ENCODE peak calls at places on chromosome 12, in eight cellular contexts. One of them, this sample, is unnamed.

GRCh38 chr12:117118838-117119591 is 19.8 kb upstream of the TESC start:
- DNase-seq in B cell: no peak
- DNase-seq in stimulated activated CD8-positive, alpha-beta memory T cell treated with anti-CD3 and anti-CD28 coated beads, Interleukin-4, amount 100 ng/mL, for 48 hours: no peak
- DNase-seq in GM10248: no peak
- DNase-seq in pulmonary artery endothelial cell: no peak
- DNase-seq in GM18507: no peak
- DNase-seq in pons: no peak
- DNase-seq in EH: no peak
- DNase-seq in this sample: no peak

GRCh38 chr12:57488397-57489156 is 709 bp downstream of the MARS1 start:
- DNase-seq in B cell: no peak
- DNase-seq in GM10248: no peak
- DNase-seq in stimulated activated CD8-positive, alpha-beta memory T cell treated with anti-CD3 and anti-CD28 coated beads, Interleukin-4, amount 100 ng/mL, for 48 hours: no peak
- DNase-seq in pons: no peak
- DNase-seq in GM18507: no peak
- DNase-seq in EH: peak
- DNase-seq in pulmonary artery endothelial cell: no peak
- DNase-seq in this sample: no peak

GRCh38 chr12:129934977-129935376 is 31.2 kb upstream of the TMEM132D start:
- DNase-seq in EH: no peak
- DNase-seq in GM18507: no peak
- DNase-seq in GM10248: no peak
- DNase-seq in stimulated activated CD8-positive, alpha-beta memory T cell treated with anti-CD3 and anti-CD28 coated beads, Interleukin-4, amount 100 ng/mL, for 48 hours: no peak
- DNase-seq in pons: no peak
- DNase-seq in B cell: no peak
- DNase-seq in pulmonary artery endothelial cell: no peak
- DNase-seq in this sample: no peak

GRCh38 chr12:108340037-108340436 is 926 bp upstream of the CMKLR1 start:
- DNase-seq in B cell: no peak
- DNase-seq in GM10248: no peak
- DNase-seq in GM18507: no peak
- DNase-seq in stimulated activated CD8-positive, alpha-beta memory T cell treated with anti-CD3 and anti-CD28 coated beads, Interleukin-4, amount 100 ng/mL, for 48 hours: no peak
- DNase-seq in pons: peak
- DNase-seq in EH: no peak
- DNase-seq in pulmonary artery endothelial cell: no peak
- DNase-seq in this sample: no peak

GRCh38 chr12:5428332-5429221 is 3.3 kb upstream of the NTF3 start:
- DNase-seq in B cell: no peak
- DNase-seq in EH: peak
- DNase-seq in GM18507: no peak
- DNase-seq in pulmonary artery endothelial cell: no peak
- DNase-seq in stimulated activated CD8-positive, alpha-beta memory T cell treated with anti-CD3 and anti-CD28 coated beads, Interleukin-4, amount 100 ng/mL, for 48 hours: no peak
- DNase-seq in GM10248: no peak
- DNase-seq in pons: peak
- DNase-seq in this sample: peak

GRCh38 chr12:89529738-89530137 is 3.9 kb upstream of the POC1B start:
- DNase-seq in GM10248: peak
- DNase-seq in EH: peak
- DNase-seq in pons: peak
- DNase-seq in pulmonary artery endothelial cell: no peak
- DNase-seq in GM18507: no peak
- DNase-seq in stimulated activated CD8-positive, alpha-beta memory T cell treated with anti-CD3 and anti-CD28 coated beads, Interleukin-4, amount 100 ng/mL, for 48 hours: no peak
- DNase-seq in B cell: no peak
- DNase-seq in this sample: peak

GRCh38 chr12:115102450-115102849 is 418.5 kb upstream of the TBX3 start:
- DNase-seq in stimulated activated CD8-positive, alpha-beta memory T cell treated with anti-CD3 and anti-CD28 coated beads, Interleukin-4, amount 100 ng/mL, for 48 hours: no peak
- DNase-seq in pons: no peak
- DNase-seq in pulmonary artery endothelial cell: no peak
- DNase-seq in EH: no peak
- DNase-seq in GM18507: no peak
- DNase-seq in B cell: no peak
- DNase-seq in GM10248: no peak
- DNase-seq in this sample: no peak

GRCh38 chr12:113030875-113031525 is 25.5 kb upstream of the DTX1 start:
- DNase-seq in stimulated activated CD8-positive, alpha-beta memory T cell treated with anti-CD3 and anti-CD28 coated beads, Interleukin-4, amount 100 ng/mL, for 48 hours: no peak
- DNase-seq in pulmonary artery endothelial cell: no peak
- DNase-seq in GM10248: peak
- DNase-seq in B cell: no peak
- DNase-seq in pons: peak
- DNase-seq in EH: peak
- DNase-seq in GM18507: peak
- DNase-seq in this sample: peak

GRCh38 chr12:104694711-104695110 is 238.0 kb downstream of the CHST11 start:
- DNase-seq in GM10248: no peak
- DNase-seq in pons: no peak
- DNase-seq in B cell: no peak
- DNase-seq in stimulated activated CD8-positive, alpha-beta memory T cell treated with anti-CD3 and anti-CD28 coated beads, Interleukin-4, amount 100 ng/mL, for 48 hours: no peak
- DNase-seq in GM18507: no peak
- DNase-seq in EH: no peak
- DNase-seq in pulmonary artery endothelial cell: no peak
- DNase-seq in this sample: no peak

GRCh38 chr12:120012067-120012621 is 23.1 kb downstream of the BICDL1 start:
- DNase-seq in pons: peak
- DNase-seq in stimulated activated CD8-positive, alpha-beta memory T cell treated with anti-CD3 and anti-CD28 coated beads, Interleukin-4, amount 100 ng/mL, for 48 hours: peak
- DNase-seq in pulmonary artery endothelial cell: no peak
- DNase-seq in GM18507: peak
- DNase-seq in EH: peak
- DNase-seq in GM10248: peak
- DNase-seq in B cell: peak
- DNase-seq in this sample: no peak

GRCh38 chr12:15830538-15830937 is 41.4 kb upstream of the EPS8 start:
- DNase-seq in B cell: no peak
- DNase-seq in stimulated activated CD8-positive, alpha-beta memory T cell treated with anti-CD3 and anti-CD28 coated beads, Interleukin-4, amount 100 ng/mL, for 48 hours: no peak
- DNase-seq in GM18507: no peak
- DNase-seq in EH: peak
- DNase-seq in pons: no peak
- DNase-seq in GM10248: no peak
- DNase-seq in pulmonary artery endothelial cell: no peak
- DNase-seq in this sample: no peak

GRCh38 chr12:106672308-106673085 is 89.7 kb downstream of the RFX4 start:
- DNase-seq in pulmonary artery endothelial cell: no peak
- DNase-seq in B cell: no peak
- DNase-seq in GM18507: no peak
- DNase-seq in EH: no peak
- DNase-seq in GM10248: no peak
- DNase-seq in stimulated activated CD8-positive, alpha-beta memory T cell treated with anti-CD3 and anti-CD28 coated beads, Interleukin-4, amount 100 ng/mL, for 48 hours: no peak
- DNase-seq in pons: no peak
- DNase-seq in this sample: no peak

GRCh38 chr12:62409068-62409467 is 57.6 kb upstream of the MON2 start:
- DNase-seq in GM18507: no peak
- DNase-seq in pons: no peak
- DNase-seq in stimulated activated CD8-positive, alpha-beta memory T cell treated with anti-CD3 and anti-CD28 coated beads, Interleukin-4, amount 100 ng/mL, for 48 hours: no peak
- DNase-seq in GM10248: no peak
- DNase-seq in B cell: no peak
- DNase-seq in pulmonary artery endothelial cell: no peak
- DNase-seq in EH: no peak
- DNase-seq in this sample: no peak

GRCh38 chr12:6724409-6724797 is 557 bp downstream of the COPS7A start:
- DNase-seq in pulmonary artery endothelial cell: no peak
- DNase-seq in GM10248: peak
- DNase-seq in EH: peak
- DNase-seq in pons: no peak
- DNase-seq in stimulated activated CD8-positive, alpha-beta memory T cell treated with anti-CD3 and anti-CD28 coated beads, Interleukin-4, amount 100 ng/mL, for 48 hours: peak
- DNase-seq in B cell: no peak
- DNase-seq in GM18507: no peak
- DNase-seq in this sample: peak

GRCh38 chr12:101891462-101891971 is 14.1 kb downstream of the DRAM1 start:
- DNase-seq in EH: peak
- DNase-seq in GM10248: peak
- DNase-seq in stimulated activated CD8-positive, alpha-beta memory T cell treated with anti-CD3 and anti-CD28 coated beads, Interleukin-4, amount 100 ng/mL, for 48 hours: no peak
- DNase-seq in pulmonary artery endothelial cell: peak
- DNase-seq in GM18507: no peak
- DNase-seq in pons: no peak
- DNase-seq in B cell: peak
- DNase-seq in this sample: peak

GRCh38 chr12:39112064-39112463 is 206.7 kb upstream of the CPNE8 start:
- DNase-seq in EH: no peak
- DNase-seq in B cell: no peak
- DNase-seq in pulmonary artery endothelial cell: no peak
- DNase-seq in GM10248: no peak
- DNase-seq in pons: no peak
- DNase-seq in GM18507: no peak
- DNase-seq in stimulated activated CD8-positive, alpha-beta memory T cell treated with anti-CD3 and anti-CD28 coated beads, Interleukin-4, amount 100 ng/mL, for 48 hours: no peak
- DNase-seq in this sample: no peak

GRCh38 chr12:1310684-1311083 is 283.7 kb downstream of the FBXL14 start:
- DNase-seq in GM18507: no peak
- DNase-seq in stimulated activated CD8-positive, alpha-beta memory T cell treated with anti-CD3 and anti-CD28 coated beads, Interleukin-4, amount 100 ng/mL, for 48 hours: no peak
- DNase-seq in EH: no peak
- DNase-seq in pulmonary artery endothelial cell: no peak
- DNase-seq in B cell: no peak
- DNase-seq in GM10248: no peak
- DNase-seq in pons: no peak
- DNase-seq in this sample: no peak

GRCh38 chr12:68406134-68406576 is 74.0 kb upstream of the MDM1 start:
- DNase-seq in stimulated activated CD8-positive, alpha-beta memory T cell treated with anti-CD3 and anti-CD28 coated beads, Interleukin-4, amount 100 ng/mL, for 48 hours: no peak
- DNase-seq in pons: peak
- DNase-seq in GM18507: no peak
- DNase-seq in B cell: no peak
- DNase-seq in pulmonary artery endothelial cell: peak
- DNase-seq in EH: peak
- DNase-seq in GM10248: no peak
- DNase-seq in this sample: peak

GRCh38 chr12:1796515-1797010 is 23.8 kb upstream of the LRTM2 start:
- DNase-seq in stimulated activated CD8-positive, alpha-beta memory T cell treated with anti-CD3 and anti-CD28 coated beads, Interleukin-4, amount 100 ng/mL, for 48 hours: peak
- DNase-seq in GM18507: no peak
- DNase-seq in pons: no peak
- DNase-seq in EH: peak
- DNase-seq in GM10248: peak
- DNase-seq in pulmonary artery endothelial cell: no peak
- DNase-seq in B cell: no peak
- DNase-seq in this sample: peak

GRCh38 chr12:62640910-62641448 is 174.4 kb downstream of the MON2 start:
- DNase-seq in stimulated activated CD8-positive, alpha-beta memory T cell treated with anti-CD3 and anti-CD28 coated beads, Interleukin-4, amount 100 ng/mL, for 48 hours: peak
- DNase-seq in GM18507: peak
- DNase-seq in pons: no peak
- DNase-seq in EH: peak
- DNase-seq in GM10248: peak
- DNase-seq in pulmonary artery endothelial cell: peak
- DNase-seq in B cell: no peak
- DNase-seq in this sample: no peak

GRCh38 chr12:88579572-88579940 is 715 bp downstream of the KITLG start:
- DNase-seq in B cell: no peak
- DNase-seq in pulmonary artery endothelial cell: no peak
- DNase-seq in EH: no peak
- DNase-seq in GM18507: no peak
- DNase-seq in pons: no peak
- DNase-seq in stimulated activated CD8-positive, alpha-beta memory T cell treated with anti-CD3 and anti-CD28 coated beads, Interleukin-4, amount 100 ng/mL, for 48 hours: no peak
- DNase-seq in GM10248: peak
- DNase-seq in this sample: no peak

GRCh38 chr12:16606201-16606849 is 363 bp upstream of the LMO3 start:
- DNase-seq in pons: peak
- DNase-seq in stimulated activated CD8-positive, alpha-beta memory T cell treated with anti-CD3 and anti-CD28 coated beads, Interleukin-4, amount 100 ng/mL, for 48 hours: no peak
- DNase-seq in GM10248: peak
- DNase-seq in EH: peak
- DNase-seq in B cell: no peak
- DNase-seq in GM18507: no peak
- DNase-seq in pulmonary artery endothelial cell: no peak
- DNase-seq in this sample: no peak